ENCODE peak calls at places on chromosomes 5 and 9, in eight cellular contexts. One of them, this sample, is unnamed.

GRCh38 chr5:56019306-56020272 is 24.8 kb upstream of the IL6ST start:
- DNase-seq in EL: peak
- DNase-seq in fibroblast of the conjunctiva: peak
- DNase-seq in retina: no peak
- DNase-seq in A172: no peak
- DNase-seq in OCI-M1: no peak
- DNase-seq in 8988T: no peak
- DNase-seq in AG09309: peak
- DNase-seq in this sample: peak

GRCh38 chr9:89614319-89614892 is 9.6 kb downstream of the GADD45G start:
- DNase-seq in retina: no peak
- DNase-seq in AG09309: no peak
- DNase-seq in EL: no peak
- DNase-seq in 8988T: no peak
- DNase-seq in fibroblast of the conjunctiva: no peak
- DNase-seq in A172: peak
- DNase-seq in OCI-M1: no peak
- DNase-seq in this sample: peak

GRCh38 chr9:87620727-87621322 is 105.1 kb upstream of the CTSL start:
- DNase-seq in OCI-M1: no peak
- DNase-seq in retina: peak
- DNase-seq in 8988T: no peak
- DNase-seq in EL: no peak
- DNase-seq in A172: no peak
- DNase-seq in AG09309: no peak
- DNase-seq in fibroblast of the conjunctiva: no peak
- DNase-seq in this sample: no peak

GRCh38 chr5:110335361-110336046 is 391.0 kb downstream of the TMEM232 start:
- DNase-seq in fibroblast of the conjunctiva: peak
- DNase-seq in AG09309: peak
- DNase-seq in A172: no peak
- DNase-seq in EL: peak
- DNase-seq in OCI-M1: no peak
- DNase-seq in retina: peak
- DNase-seq in 8988T: no peak
- DNase-seq in this sample: peak

GRCh38 chr9:18473551-18474279 is at the start of gene ADAMTSL1:
- DNase-seq in fibroblast of the conjunctiva: peak
- DNase-seq in OCI-M1: no peak
- DNase-seq in A172: peak
- DNase-seq in 8988T: peak
- DNase-seq in EL: peak
- DNase-seq in retina: peak
- DNase-seq in AG09309: no peak
- DNase-seq in this sample: peak

GRCh38 chr9:12882430-12882829 is 107.6 kb downstream of the LURAP1L start:
- DNase-seq in retina: no peak
- DNase-seq in fibroblast of the conjunctiva: peak
- DNase-seq in AG09309: peak
- DNase-seq in OCI-M1: no peak
- DNase-seq in 8988T: no peak
- DNase-seq in A172: no peak
- DNase-seq in EL: peak
- DNase-seq in this sample: peak

GRCh38 chr5:179375236-179375685 is 30.0 kb upstream of the ADAMTS2 start:
- DNase-seq in 8988T: no peak
- DNase-seq in EL: no peak
- DNase-seq in retina: no peak
- DNase-seq in fibroblast of the conjunctiva: no peak
- DNase-seq in OCI-M1: no peak
- DNase-seq in A172: no peak
- DNase-seq in AG09309: no peak
- DNase-seq in this sample: no peak

GRCh38 chr5:133048993-133049725 is 2.7 kb upstream of the HSPA4 start:
- DNase-seq in 8988T: no peak
- DNase-seq in EL: peak
- DNase-seq in AG09309: no peak
- DNase-seq in OCI-M1: no peak
- DNase-seq in A172: no peak
- DNase-seq in fibroblast of the conjunctiva: no peak
- DNase-seq in retina: no peak
- DNase-seq in this sample: peak

GRCh38 chr9:70421272-70422180 is 7.1 kb upstream of the KLF9 start:
- DNase-seq in 8988T: no peak
- DNase-seq in fibroblast of the conjunctiva: no peak
- DNase-seq in EL: peak
- DNase-seq in OCI-M1: peak
- DNase-seq in A172: no peak
- DNase-seq in AG09309: no peak
- DNase-seq in retina: no peak
- DNase-seq in this sample: peak

GRCh38 chr9:125660557-125660956 is 46.5 kb downstream of the MAPKAP1 start:
- DNase-seq in 8988T: no peak
- DNase-seq in retina: no peak
- DNase-seq in fibroblast of the conjunctiva: no peak
- DNase-seq in EL: no peak
- DNase-seq in AG09309: no peak
- DNase-seq in OCI-M1: no peak
- DNase-seq in A172: no peak
- DNase-seq in this sample: no peak

GRCh38 chr5:95417971-95418370 is 26.8 kb downstream of the FAM81B start:
- DNase-seq in 8988T: no peak
- DNase-seq in EL: peak
- DNase-seq in fibroblast of the conjunctiva: no peak
- DNase-seq in AG09309: no peak
- DNase-seq in retina: no peak
- DNase-seq in A172: peak
- DNase-seq in OCI-M1: no peak
- DNase-seq in this sample: peak

GRCh38 chr5:60670764-60671163 is 29.2 kb downstream of the DEPDC1B start:
- DNase-seq in fibroblast of the conjunctiva: no peak
- DNase-seq in A172: no peak
- DNase-seq in AG09309: no peak
- DNase-seq in EL: no peak
- DNase-seq in retina: no peak
- DNase-seq in 8988T: no peak
- DNase-seq in OCI-M1: no peak
- DNase-seq in this sample: no peak

GRCh38 chr5:95907067-95907705 is 54.5 kb downstream of the ELL2 start:
- DNase-seq in OCI-M1: no peak
- DNase-seq in retina: no peak
- DNase-seq in 8988T: no peak
- DNase-seq in fibroblast of the conjunctiva: no peak
- DNase-seq in AG09309: no peak
- DNase-seq in EL: no peak
- DNase-seq in A172: no peak
- DNase-seq in this sample: no peak

GRCh38 chr5:68839019-68839552 is 254.7 kb upstream of the SLC30A5 start:
- DNase-seq in OCI-M1: peak
- DNase-seq in EL: peak
- DNase-seq in retina: no peak
- DNase-seq in fibroblast of the conjunctiva: peak
- DNase-seq in AG09309: peak
- DNase-seq in 8988T: no peak
- DNase-seq in A172: no peak
- DNase-seq in this sample: peak

GRCh38 chr9:121299467-121300282 is 31.7 kb downstream of the GSN start:
- DNase-seq in A172: no peak
- DNase-seq in fibroblast of the conjunctiva: no peak
- DNase-seq in 8988T: peak
- DNase-seq in OCI-M1: no peak
- DNase-seq in AG09309: no peak
- DNase-seq in retina: peak
- DNase-seq in EL: peak
- DNase-seq in this sample: peak

GRCh38 chr5:157266286-157267007 is 524 bp downstream of the CYFIP2 start:
- DNase-seq in retina: peak
- DNase-seq in EL: no peak
- DNase-seq in OCI-M1: no peak
- DNase-seq in 8988T: peak
- DNase-seq in fibroblast of the conjunctiva: no peak
- DNase-seq in A172: no peak
- DNase-seq in AG09309: no peak
- DNase-seq in this sample: no peak

GRCh38 chr5:143516249-143516648 is 112.8 kb upstream of the NR3C1 start:
- DNase-seq in OCI-M1: no peak
- DNase-seq in A172: no peak
- DNase-seq in retina: no peak
- DNase-seq in AG09309: no peak
- DNase-seq in EL: peak
- DNase-seq in fibroblast of the conjunctiva: peak
- DNase-seq in 8988T: no peak
- DNase-seq in this sample: no peak

GRCh38 chr5:16886366-16886736 is 49.7 kb downstream of the MYO10 start:
- DNase-seq in A172: no peak
- DNase-seq in OCI-M1: no peak
- DNase-seq in retina: no peak
- DNase-seq in AG09309: peak
- DNase-seq in 8988T: no peak
- DNase-seq in EL: peak
- DNase-seq in fibroblast of the conjunctiva: peak
- DNase-seq in this sample: peak

GRCh38 chr5:141691867-141692532 is 10.0 kb upstream of the ARAP3 start:
- DNase-seq in A172: peak
- DNase-seq in EL: peak
- DNase-seq in fibroblast of the conjunctiva: peak
- DNase-seq in OCI-M1: peak
- DNase-seq in AG09309: peak
- DNase-seq in retina: peak
- DNase-seq in 8988T: peak
- DNase-seq in this sample: peak

GRCh38 chr5:138853132-138853531 is 22.0 kb downstream of the LRRTM2 start:
- DNase-seq in fibroblast of the conjunctiva: no peak
- DNase-seq in EL: no peak
- DNase-seq in retina: no peak
- DNase-seq in OCI-M1: no peak
- DNase-seq in A172: no peak
- DNase-seq in AG09309: no peak
- DNase-seq in 8988T: no peak
- DNase-seq in this sample: no peak

GRCh38 chr9:37251452-37251851 is 131.1 kb downstream of the ZCCHC7 start:
- DNase-seq in retina: peak
- DNase-seq in A172: no peak
- DNase-seq in fibroblast of the conjunctiva: no peak
- DNase-seq in EL: no peak
- DNase-seq in AG09309: no peak
- DNase-seq in OCI-M1: no peak
- DNase-seq in 8988T: no peak
- DNase-seq in this sample: no peak

GRCh38 chr5:84830265-84830664 is 445.6 kb upstream of the EDIL3 start:
- DNase-seq in fibroblast of the conjunctiva: no peak
- DNase-seq in A172: no peak
- DNase-seq in EL: no peak
- DNase-seq in retina: no peak
- DNase-seq in AG09309: no peak
- DNase-seq in 8988T: no peak
- DNase-seq in OCI-M1: no peak
- DNase-seq in this sample: no peak